ENCODE peak calls at places on chromosomes 16 and 17, in five cellular contexts. L is lower leg skin, T is neural progenitor cell, S is thoracic aorta, Q is psoas muscle. D is an unnamed sample.

GRCh38 chr16:74742051-74742481 is 32.6 kb downstream of the FA2H start:
- DNase-seq in T (no peak), L (no peak), S (no peak), Q (no peak), D (peak; percentile 41)

GRCh38 chr17:72588561-72588960 is 467.7 kb downstream of the SOX9 start:
- DNase-seq in L (no peak), S (no peak), Q (no peak), T (no peak), D (no peak)

GRCh38 chr17:48540213-48540612 is 4.7 kb downstream of the HOXB2 start:
- DNase-seq in L (no peak), T (no peak), S (no peak), Q (no peak), D (no peak)

GRCh38 chr17:7173687-7174602 is 5.2 kb downstream of the ASGR1 start:
- DNase-seq in S (no peak), T (peak; percentile 93), L (peak; percentile 89), Q (peak; percentile 58), D (no peak)

GRCh38 chr17:79217473-79218135 is 143.0 kb downstream of the ENGASE start:
- DNase-seq in S (no peak), Q (no peak), L (no peak), T (no peak), D (no peak)

GRCh38 chr17:9021158-9021984 is at the start of gene NTN1:
- DNase-seq in T (peak; percentile 83), L (peak; percentile 90), Q (peak; percentile 50), S (no peak), D (peak; percentile 10)

GRCh38 chr16:74309789-74310781 is 13.5 kb downstream of the PSMD7 start:
- DNase-seq in S (no peak), Q (no peak), L (no peak), T (peak; percentile 64), D (peak; percentile 67)

GRCh38 chr16:6926762-6927161 is 405.9 kb upstream of the RBFOX1 start:
- DNase-seq in T (peak; percentile 64), L (no peak), S (no peak), Q (no peak), D (no peak)

GRCh38 chr17:50177476-50177875 is 11.7 kb downstream of the SGCA start:
- DNase-seq in Q (no peak), T (no peak), S (no peak), L (no peak), D (peak; percentile 34)

GRCh38 chr17:77366558-77367245 is 225.9 kb downstream of the SEC14L1 start:
- DNase-seq in S (no peak), Q (peak; percentile 22), T (no peak), L (no peak), D (peak; percentile 61)

GRCh38 chr17:83099570-83100181 is 20.3 kb downstream of the METRNL start:
- DNase-seq in T (peak; percentile 32), L (no peak), Q (peak; percentile 67), S (no peak), D (peak; percentile 62)

GRCh38 chr17:82094931-82095776 is 2.9 kb downstream of the FASN start:
- DNase-seq in L (no peak), S (no peak), T (no peak), Q (peak; percentile 12), D (no peak)
- H3K4me3 ChIP-seq in L (no peak overlapping the region), S (no peak overlapping the region), T (peak overlapping the region; percentile 100), Q (peak overlapping the region; percentile 1), D (peak overlapping the region; percentile 74)

GRCh38 chr17:38867179-38867994 is 2.5 kb upstream of the LASP1 start:
- DNase-seq in L (peak; percentile 85), Q (peak; percentile 55), S (no peak), T (peak; percentile 83), D (peak; percentile 85)
- TF ChIP-seq CTCF in L (no peak), Q (no peak), S (peak; percentile 39), T (peak; percentile 54), D (peak; percentile 34)

DNA sequence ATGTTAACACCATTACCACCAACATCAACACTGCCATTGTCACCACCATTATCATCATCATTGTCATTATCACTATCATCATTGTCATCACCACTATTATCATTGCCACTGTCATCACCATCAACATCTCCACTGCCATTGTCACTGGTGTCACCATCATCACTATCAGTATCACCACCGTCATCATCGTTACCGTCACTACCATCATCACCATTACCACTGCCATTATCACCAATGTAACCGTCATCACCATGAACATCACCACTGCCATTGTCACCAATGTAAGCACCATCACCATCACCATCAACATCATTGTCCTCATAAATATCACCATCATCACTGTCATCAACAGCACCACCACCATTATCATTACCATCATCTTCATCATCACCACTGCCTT is 633.2 kb upstream of the EEF2KMT start:
- DNase-seq in T (no peak), S (no peak), Q (no peak), L (no peak), D (no peak)
- H3K4me3 ChIP-seq in T (no peak overlapping the region), S (no peak overlapping the region), Q (no peak overlapping the region), L (no peak overlapping the region), D (no peak overlapping the region)

DNA sequence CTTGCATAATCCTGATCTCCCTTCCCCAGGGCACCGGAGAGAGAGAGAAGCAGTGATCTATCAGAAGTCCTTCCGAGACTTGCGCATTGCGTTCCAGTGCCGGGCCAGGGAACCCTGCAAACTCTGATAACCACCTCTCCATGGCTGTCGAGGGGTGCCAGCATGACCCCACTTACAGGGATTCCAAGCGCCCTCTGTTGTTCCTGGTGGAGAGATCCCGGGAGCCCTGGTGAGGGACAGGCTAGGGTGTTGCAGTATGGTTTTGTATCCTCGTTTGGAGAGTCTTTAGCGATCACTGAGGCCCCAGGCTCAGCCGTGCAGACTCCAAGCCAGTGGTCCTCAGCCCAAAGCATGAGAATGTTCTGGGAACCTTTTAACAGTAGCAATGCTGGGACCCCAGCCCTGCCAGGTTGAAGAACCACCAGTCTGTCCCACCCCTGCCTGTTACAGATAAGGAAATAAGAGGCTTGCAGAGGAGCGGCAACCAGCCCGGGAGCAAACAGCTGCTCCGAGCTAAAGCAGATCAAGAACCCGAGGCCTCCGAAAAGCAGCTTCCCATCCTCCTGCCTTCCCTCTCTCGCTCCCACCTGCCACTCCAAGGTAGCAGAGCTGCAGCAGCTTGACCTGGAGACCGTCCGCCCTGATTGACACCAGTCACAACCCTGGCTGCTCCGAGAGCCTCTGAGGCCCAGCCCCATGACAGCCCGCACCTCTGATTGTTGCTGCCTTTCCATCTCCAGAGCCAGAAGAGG is 150.3 kb upstream of the RPL38 start:
- DNase-seq in T (no peak), S (no peak), Q (no peak), L (no peak), D (no peak)
- TF ChIP-seq CTCF in T (no peak), S (no peak), Q (no peak), L (no peak), D (no peak)

GRCh38 chr16:19774024-19774423 is 56.0 kb downstream of the IQCK start:
- DNase-seq in S (no peak), L (no peak), T (no peak), Q (no peak), D (no peak)

GRCh38 chr16:19776565-19776964 is 58.5 kb downstream of the IQCK start:
- DNase-seq in L (no peak), T (no peak), S (no peak), Q (no peak), D (no peak)

GRCh38 chr16:19776147-19776546 is 58.1 kb downstream of the IQCK start:
- DNase-seq in T (no peak), L (no peak), S (no peak), Q (no peak), D (no peak)

GRCh38 chr16:19781196-19781595 is 63.1 kb downstream of the IQCK start:
- DNase-seq in T (no peak), S (no peak), Q (no peak), L (no peak), D (peak; percentile 92)

DNA sequence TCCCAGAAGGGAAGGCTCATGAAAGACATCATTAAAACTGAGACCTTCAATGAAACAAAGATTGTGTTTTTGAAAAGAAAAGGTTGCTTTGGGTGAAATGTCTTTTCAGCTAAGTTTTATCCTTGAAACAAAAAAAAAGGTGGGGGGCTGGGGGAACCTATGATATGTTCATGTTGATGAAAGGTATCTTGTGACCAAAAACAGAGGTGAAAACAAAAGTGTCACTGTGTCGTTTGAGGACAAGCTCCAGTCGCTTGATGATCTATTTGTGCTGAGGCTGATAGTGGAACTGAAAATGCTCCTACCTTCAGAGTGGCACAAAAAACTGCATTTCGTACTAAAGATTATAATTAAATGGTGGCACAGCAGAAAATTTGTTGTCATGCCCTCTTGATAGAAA is 59.0 kb downstream of the IQCK start:
- DNase-seq in S (no peak), L (no peak), Q (no peak), T (no peak), D (no peak)
- H3K4me3 ChIP-seq in S (no peak overlapping the region), L (no peak overlapping the region), Q (no peak overlapping the region), T (no peak overlapping the region), D (no peak overlapping the region)